ENCODE peak calls at places on chromosomes 16 and 17, in four cellular contexts. One of them, this sample, is unnamed.

GRCh38 chr16:85366031-85366763 is 246.9 kb upstream of the GSE1 start:
- DNase-seq in ovary: no peak
- DNase-seq in brain microvascular endothelial cell: no peak
- DNase-seq in omental fat pad: no peak
- DNase-seq in this sample: no peak

GRCh38 chr17:12187658-12188057 is 167.0 kb downstream of the MAP2K4 start:
- DNase-seq in omental fat pad: no peak
- DNase-seq in brain microvascular endothelial cell: no peak
- DNase-seq in ovary: no peak
- DNase-seq in this sample: no peak

GRCh38 chr16:69424935-69425784 is 741 bp downstream of the CYB5B start:
- DNase-seq in omental fat pad: no peak
- DNase-seq in ovary: no peak
- DNase-seq in brain microvascular endothelial cell: no peak
- DNase-seq in this sample: no peak

GRCh38 chr17:1753767-1754429 is 8.0 kb upstream of the SERPINF1 start:
- DNase-seq in brain microvascular endothelial cell: no peak
- DNase-seq in ovary: no peak
- DNase-seq in omental fat pad: no peak
- DNase-seq in this sample: no peak

GRCh38 chr16:72024862-72025382 is 16.4 kb downstream of the DHODH start:
- DNase-seq in omental fat pad: no peak
- DNase-seq in brain microvascular endothelial cell: no peak
- DNase-seq in ovary: no peak
- DNase-seq in this sample: no peak

GRCh38 chr17:81228420-81228819 is 5.7 kb upstream of the CEP131 start:
- DNase-seq in ovary: no peak
- DNase-seq in brain microvascular endothelial cell: no peak
- DNase-seq in omental fat pad: no peak
- DNase-seq in this sample: no peak

GRCh38 chr17:47708312-47708863 is 14.4 kb downstream of the TBKBP1 start:
- DNase-seq in brain microvascular endothelial cell: no peak
- DNase-seq in ovary: no peak
- DNase-seq in omental fat pad: no peak
- DNase-seq in this sample: no peak

GRCh38 chr16:117381-118365 is 20.8 kb downstream of the NPRL3 start:
- DNase-seq in ovary: no peak
- DNase-seq in brain microvascular endothelial cell: no peak
- DNase-seq in omental fat pad: no peak
- DNase-seq in this sample: peak; percentile 73

GRCh38 chr16:4314532-4315184 is 1.2 kb upstream of the GLIS2 start:
- DNase-seq in brain microvascular endothelial cell: no peak
- DNase-seq in ovary: peak; percentile 68
- DNase-seq in omental fat pad: no peak
- DNase-seq in this sample: no peak

GRCh38 chr17:21146362-21147021 is 19.7 kb downstream of the DHRS7B start:
- DNase-seq in ovary: no peak
- DNase-seq in brain microvascular endothelial cell: no peak
- DNase-seq in omental fat pad: no peak
- DNase-seq in this sample: no peak

GRCh38 chr17:42695500-42695899 is 13.2 kb downstream of the CNTNAP1 start:
- DNase-seq in brain microvascular endothelial cell: no peak
- DNase-seq in omental fat pad: no peak
- DNase-seq in ovary: no peak
- DNase-seq in this sample: peak; percentile 12

GRCh38 chr17:78375401-78376079 is 2.9 kb upstream of the PGS1 start:
- DNase-seq in omental fat pad: peak; percentile 82
- DNase-seq in ovary: no peak
- DNase-seq in brain microvascular endothelial cell: peak; percentile 86
- DNase-seq in this sample: no peak

GRCh38 chr17:2401426-2402221 is 764 bp upstream of the MNT start:
- DNase-seq in omental fat pad: peak; percentile 100
- DNase-seq in brain microvascular endothelial cell: peak; percentile 100
- DNase-seq in ovary: peak; percentile 100
- DNase-seq in this sample: peak; percentile 99

GRCh38 chr17:56543280-56543679 is 50.2 kb upstream of the NOG start:
- DNase-seq in omental fat pad: no peak
- DNase-seq in brain microvascular endothelial cell: no peak
- DNase-seq in ovary: no peak
- DNase-seq in this sample: no peak

GRCh38 chr17:45264988-45265387 is 3.1 kb upstream of the SPATA32 start:
- DNase-seq in omental fat pad: no peak
- DNase-seq in brain microvascular endothelial cell: no peak
- DNase-seq in ovary: no peak
- DNase-seq in this sample: no peak

GRCh38 chr17:45263477-45263860 is 1.6 kb upstream of the SPATA32 start:
- DNase-seq in omental fat pad: no peak
- DNase-seq in ovary: no peak
- DNase-seq in brain microvascular endothelial cell: no peak
- DNase-seq in this sample: no peak

GRCh38 chr17:45261577-45262515 is at the start of gene SPATA32:
- DNase-seq in brain microvascular endothelial cell: no peak
- DNase-seq in ovary: peak; percentile 73
- DNase-seq in omental fat pad: no peak
- DNase-seq in this sample: peak; percentile 58

GRCh38 chr17:45264430-45264829 is 2.5 kb upstream of the SPATA32 start:
- DNase-seq in brain microvascular endothelial cell: no peak
- DNase-seq in ovary: no peak
- DNase-seq in omental fat pad: no peak
- DNase-seq in this sample: no peak

DNA sequence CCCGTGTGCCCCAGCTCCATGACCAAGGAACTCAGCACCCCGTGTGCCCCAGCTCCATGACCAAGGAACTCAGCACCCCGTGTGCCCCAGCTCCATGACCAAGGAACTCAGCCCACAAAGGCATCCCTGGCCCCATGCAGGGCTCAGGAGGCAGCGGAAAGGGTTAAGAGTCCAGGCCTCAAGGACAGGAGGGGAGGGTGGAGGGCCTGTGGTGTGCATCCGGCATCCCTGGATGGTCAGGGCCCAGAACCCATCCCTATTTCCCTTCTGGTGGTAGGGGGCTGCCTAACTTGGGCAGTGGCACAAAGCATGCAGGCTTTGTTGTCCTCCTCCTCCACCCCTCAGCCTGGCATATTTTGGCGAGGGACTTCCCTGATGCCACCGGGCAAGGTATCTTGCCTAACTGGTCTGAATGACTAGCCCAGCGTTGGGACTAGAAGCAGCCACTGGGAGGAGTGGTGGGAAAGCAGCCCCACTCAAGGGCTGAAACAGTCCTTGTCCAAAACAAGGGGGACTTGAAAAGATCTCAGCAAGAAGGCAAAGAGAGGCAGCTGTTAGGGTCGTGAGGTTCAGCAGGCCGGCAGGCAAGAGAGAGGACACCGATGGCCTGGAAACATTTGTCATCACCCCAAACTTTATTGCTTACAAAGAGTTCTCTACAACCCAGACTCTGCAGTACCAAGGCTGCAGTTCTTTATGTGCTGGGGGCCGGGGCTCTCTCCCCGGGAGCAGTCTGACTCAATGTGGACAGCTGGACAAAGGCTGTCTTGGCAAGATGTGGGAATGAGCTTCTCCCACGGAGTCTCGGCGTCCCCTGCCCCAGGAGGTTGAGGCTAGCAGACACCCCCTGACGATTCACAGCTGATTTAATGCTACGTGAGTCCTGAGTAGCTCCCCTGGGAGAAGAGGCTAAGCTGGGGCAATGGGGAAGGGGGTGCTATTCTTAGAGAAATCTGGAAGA is 902 bp upstream of the SPATA32 start:
- DNase-seq in brain microvascular endothelial cell: no peak
- DNase-seq in omental fat pad: no peak
- DNase-seq in ovary: no peak
- DNase-seq in this sample: no peak
- TF ChIP-seq CTCF in brain microvascular endothelial cell: peak; percentile 42
- TF ChIP-seq CTCF in omental fat pad: no peak
- TF ChIP-seq CTCF in ovary: no peak
- TF ChIP-seq CTCF in this sample: no peak

DNA sequence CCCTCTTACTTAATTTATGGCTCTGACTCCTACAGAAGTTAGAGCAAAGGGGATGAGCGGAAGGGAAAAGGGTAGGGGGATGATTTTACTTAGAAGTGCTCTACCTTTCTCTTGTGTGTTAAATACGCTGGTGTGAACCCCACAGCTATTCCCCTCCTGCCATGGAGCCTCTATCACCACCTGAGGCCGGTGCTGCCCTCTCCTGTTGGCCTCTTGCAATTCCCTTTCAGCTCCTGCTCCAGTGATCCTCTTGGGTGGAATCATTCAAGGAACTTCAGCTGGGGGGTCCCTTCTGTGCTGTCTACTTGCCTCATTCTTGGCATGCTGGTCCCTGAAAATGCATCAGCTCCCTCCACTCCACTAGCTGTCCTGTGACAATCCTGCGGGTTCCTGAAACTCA is 41.8 kb upstream of the CDH8 start:
- DNase-seq in ovary: no peak
- DNase-seq in brain microvascular endothelial cell: peak; percentile 5
- DNase-seq in omental fat pad: no peak
- DNase-seq in this sample: no peak
- TF ChIP-seq CTCF in ovary: no peak
- TF ChIP-seq CTCF in brain microvascular endothelial cell: peak; percentile 55
- TF ChIP-seq CTCF in omental fat pad: no peak
- TF ChIP-seq CTCF in this sample: no peak

GRCh38 chr17:15378243-15378642 is 36.8 kb upstream of the TEKT3 start:
- DNase-seq in ovary: no peak
- DNase-seq in omental fat pad: no peak
- DNase-seq in brain microvascular endothelial cell: no peak
- DNase-seq in this sample: no peak
- TF ChIP-seq CTCF in ovary: no peak
- TF ChIP-seq CTCF in omental fat pad: no peak
- TF ChIP-seq CTCF in brain microvascular endothelial cell: no peak
- TF ChIP-seq CTCF in this sample: no peak

DNA sequence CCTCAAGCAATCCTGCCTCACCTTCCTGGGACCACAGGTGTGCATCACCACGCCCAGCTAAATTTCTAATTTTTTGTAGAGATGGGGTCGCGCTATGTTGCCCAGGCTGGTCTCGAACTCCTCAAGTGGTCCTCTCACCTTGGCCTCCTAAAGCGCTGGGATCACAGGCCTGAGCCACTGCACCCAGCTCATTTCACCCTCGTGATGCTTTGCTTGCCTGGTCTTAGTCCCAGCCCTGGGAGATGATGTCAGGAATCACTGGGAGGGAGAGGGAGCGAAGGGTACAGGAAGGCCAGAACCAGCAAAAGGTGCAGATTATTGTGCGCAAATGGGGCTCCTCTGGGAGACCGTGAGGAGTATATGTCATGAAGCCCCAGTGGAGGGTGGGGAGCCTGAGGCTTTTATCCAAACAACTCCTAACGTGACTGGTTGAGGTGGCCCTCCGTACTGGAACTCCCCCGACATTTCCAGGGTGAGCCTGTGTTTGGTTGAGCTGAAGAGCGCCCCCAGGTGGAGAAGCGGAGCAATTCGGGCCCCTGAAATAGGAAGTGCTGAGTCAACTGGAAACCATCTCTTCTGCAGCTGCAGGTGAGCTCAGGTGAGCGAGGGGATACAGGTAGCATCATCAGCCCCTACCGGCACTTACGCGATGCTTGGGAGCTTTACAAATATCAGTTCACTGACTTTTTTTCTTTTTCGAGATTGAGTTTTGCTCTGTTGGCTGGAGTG is 41.2 kb upstream of the HAPSTR1 start:
- DNase-seq in ovary: no peak
- DNase-seq in brain microvascular endothelial cell: no peak
- DNase-seq in omental fat pad: no peak
- DNase-seq in this sample: no peak
- TF ChIP-seq CTCF in ovary: no peak
- TF ChIP-seq CTCF in brain microvascular endothelial cell: peak; percentile 78
- TF ChIP-seq CTCF in omental fat pad: no peak
- TF ChIP-seq CTCF in this sample: peak; percentile 63

GRCh38 chr16:1564325-1564724 is 30.9 kb downstream of the TMEM204 start:
- DNase-seq in brain microvascular endothelial cell: no peak
- DNase-seq in ovary: no peak
- DNase-seq in omental fat pad: no peak
- DNase-seq in this sample: no peak
- TF ChIP-seq CTCF in brain microvascular endothelial cell: peak; percentile 48
- TF ChIP-seq CTCF in ovary: no peak
- TF ChIP-seq CTCF in omental fat pad: no peak
- TF ChIP-seq CTCF in this sample: no peak

GRCh38 chr16:88753191-88753590 is 31.8 kb downstream of the PIEZO1 start:
- DNase-seq in brain microvascular endothelial cell: no peak
- DNase-seq in omental fat pad: no peak
- DNase-seq in ovary: no peak
- DNase-seq in this sample: no peak
- TF ChIP-seq CTCF in brain microvascular endothelial cell: no peak
- TF ChIP-seq CTCF in omental fat pad: no peak
- TF ChIP-seq CTCF in ovary: no peak
- TF ChIP-seq CTCF in this sample: no peak

This sample was measured in mesothelial cell of epicardium.